ENCODE peak calls at places on chromosome 11, in eight cellular contexts. R is IMR-90, T is neuronal stem cell, M is HAP-1, O is sigmoid colon, Z is fibroblast of lung, N is pancreas, B is body of pancreas. H is an unnamed sample. For H3K4me1 and H3K27me3, the result is how much of the 10 kb centered on the place peaks cover.

GRCh38 chr11:93591247-93591898 is 48.2 kb upstream of the SMCO4 start:
- DNase-seq in O (no peak), N (no peak), M (no peak), R (peak), B (no peak), Z (peak), T (no peak), H (no peak)

GRCh38 chr11:99419991-99420390 is 399.2 kb downstream of the CNTN5 start:
- DNase-seq in N (no peak), O (no peak), Z (no peak), B (no peak), T (no peak), R (no peak), M (no peak), H (no peak)

GRCh38 chr11:13169709-13170108 is 107.9 kb upstream of the BMAL1 start:
- DNase-seq in M (no peak), O (no peak), B (no peak), R (peak), T (no peak), Z (peak), N (no peak), H (peak)

GRCh38 chr11:6319879-6320410 is 356 bp downstream of the CAVIN3 start:
- DNase-seq in Z (peak), T (peak), O (peak), R (peak), N (peak), B (peak), M (no peak), H (no peak)

GRCh38 chr11:104891135-104891534 is 7.1 kb downstream of the CASP12 start:
- DNase-seq in R (peak), T (no peak), B (no peak), O (no peak), Z (no peak), N (no peak), M (no peak), H (no peak)

GRCh38 chr11:15843309-15843857 is 513.0 kb downstream of the SOX6 start:
- DNase-seq in Z (peak), O (no peak), R (peak), B (no peak), N (peak), M (no peak), T (peak), H (peak)

GRCh38 chr11:107857550-107858216 is 904 bp downstream of the SLC35F2 start:
- DNase-seq in T (no peak), N (no peak), O (peak), Z (peak), R (peak), M (peak), B (no peak), H (no peak)

GRCh38 chr11:25838918-25839611 is 492.9 kb upstream of the ANO3 start:
- DNase-seq in Z (no peak), T (no peak), M (no peak), B (no peak), R (no peak), N (no peak), O (no peak), H (peak)

GRCh38 chr11:109704432-109704831 is 282.4 kb downstream of the C11orf87 start:
- DNase-seq in Z (no peak), O (no peak), B (no peak), N (no peak), T (no peak), M (no peak), R (no peak), H (no peak)

GRCh38 chr11:111540114-111540920 is at the start of gene LAYN:
- DNase-seq in R (peak), Z (no peak), O (peak), T (peak), N (no peak), M (peak), B (peak), H (no peak)

GRCh38 chr11:3119141-3119821 is 45.8 kb downstream of the OSBPL5 start:
- DNase-seq in T (no peak), M (no peak), R (no peak), N (no peak), O (peak), Z (no peak), B (no peak), H (no peak)

GRCh38 chr11:16301462-16301861 is 54.9 kb downstream of the SOX6 start:
- DNase-seq in Z (no peak), T (no peak), B (no peak), N (no peak), O (no peak), M (no peak), R (no peak), H (no peak)

GRCh38 chr11:60880635-60881282 is 13.4 kb downstream of the ZP1 start:
- DNase-seq in O (no peak), M (no peak), N (no peak), B (no peak), Z (no peak), T (no peak), R (no peak), H (no peak)

GRCh38 chr11:80727315-80727714 is 1286.5 kb upstream of the TENM4 start:
- DNase-seq in M (peak), Z (peak), B (no peak), T (peak), O (no peak), R (no peak), N (no peak), H (peak)

GRCh38 chr11:3001496-3001895 is 9.4 kb upstream of the NAP1L4 start:
- DNase-seq in N (no peak), T (no peak), O (peak), Z (no peak), B (no peak), R (no peak), M (no peak), H (no peak)

GRCh38 chr11:94974178-94974577 is 669 bp downstream of the KDM4D start:
- DNase-seq in Z (no peak), M (no peak), B (no peak), T (no peak), O (no peak), R (no peak), N (no peak), H (no peak)

GRCh38 chr11:124762077-124762623 is at the start of gene ESAM:
- DNase-seq in B (peak), N (peak), O (no peak), Z (no peak), R (no peak), T (no peak), M (peak), H (no peak)

GRCh38 chr11:13098067-13098466 is 89.0 kb downstream of the RASSF10 start:
- DNase-seq in M (peak), Z (no peak), O (no peak), T (no peak), N (no peak), R (no peak), B (no peak), H (peak)

GRCh38 chr11:18012314-18012905 is 437 bp downstream of the SERGEF start:
- DNase-seq in B (peak), T (no peak), M (peak), N (peak), R (peak), Z (peak), O (peak), H (peak)

GRCh38 chr11:27296406-27296994 is 66.5 kb downstream of the CCDC34 start:
- DNase-seq in N (no peak), T (no peak), Z (peak), O (no peak), B (no peak), R (peak), M (peak), H (peak)

GRCh38 chr11:123145220-123145619 is 49.8 kb downstream of the CLMP start:
- DNase-seq in T (no peak), O (no peak), N (peak), Z (peak), M (no peak), B (peak), R (peak), H (peak)

GRCh38 chr11:11521306-11522002 is 100.4 kb downstream of the GALNT18 start:
- DNase-seq in Z (no peak), M (no peak), T (no peak), B (no peak), N (no peak), R (no peak), O (no peak), H (peak)

GRCh38 chr11:117328414-117329010 is 858 bp downstream of the CEP164 start:
- DNase-seq in M (no peak), O (peak), Z (peak), N (no peak), T (no peak), R (peak), B (peak), H (peak)

GRCh38 chr11:114290503-114291239 is 5.5 kb upstream of the NNMT start:
- DNase-seq in N (no peak), B (no peak), R (no peak), T (no peak), M (no peak), O (no peak), Z (no peak), H (no peak)

GRCh38 chr11:7004482-7004881 is 15.7 kb downstream of the ZNF214 start:
- DNase-seq in T (no peak), N (no peak), O (no peak), R (peak), B (no peak), Z (peak), M (no peak), H (no peak)

DNA sequence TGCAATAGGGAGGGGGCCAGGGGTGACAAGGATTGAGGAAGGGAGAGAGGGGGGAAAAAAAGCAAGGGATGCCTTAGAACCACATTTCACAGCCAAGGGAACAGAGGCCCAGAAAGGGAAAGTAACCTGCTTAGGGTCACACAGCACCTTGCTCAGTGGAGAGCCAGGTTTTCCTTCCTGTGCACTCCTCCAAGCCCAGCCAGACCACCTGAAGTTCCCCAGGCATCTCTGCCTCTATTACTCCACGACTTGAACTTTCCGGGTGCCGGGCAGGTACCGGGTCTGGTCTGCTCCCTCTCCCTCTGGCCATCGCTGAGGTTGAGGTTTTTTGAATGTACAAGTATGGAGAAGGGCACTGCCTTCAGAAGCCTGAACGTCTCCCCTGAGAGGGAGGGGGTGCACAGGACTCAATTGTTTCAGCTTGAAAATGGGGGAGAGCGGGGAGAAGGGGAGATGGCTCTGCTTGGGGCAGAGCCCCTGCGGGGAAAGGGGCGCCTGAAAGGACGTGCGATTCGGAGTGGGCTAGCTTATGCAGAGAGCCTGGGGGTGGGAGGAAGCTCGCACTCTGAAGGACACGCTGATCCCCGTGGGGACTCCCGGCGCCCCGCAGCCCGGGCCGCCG is 516 bp upstream of the SERPINH1 start:
- DNase-seq in Z (no peak), O (peak), R (no peak), T (no peak), M (no peak), B (no peak), N (no peak), H (no peak)
- H3K4me1 ChIP-seq in Z (half or more), O (half or more), R (under half), T (half or more), M (under half), B (under half), N (under half), H (under half)

GRCh38 chr11:76322593-76323341 is 58.2 kb downstream of the THAP12 start:
- DNase-seq in R (no peak), N (no peak), O (no peak), T (no peak), Z (no peak), M (no peak), B (no peak), H (no peak)

GRCh38 chr11:76323804-76324203 is 57.1 kb downstream of the THAP12 start:
- DNase-seq in Z (no peak), M (no peak), B (no peak), R (no peak), N (no peak), O (no peak), T (no peak), H (no peak)

GRCh38 chr11:76320929-76321328 is 60.0 kb downstream of the THAP12 start:
- DNase-seq in O (no peak), T (no peak), M (no peak), R (no peak), B (no peak), Z (no peak), N (no peak), H (no peak)

GRCh38 chr11:76321340-76321739 is 59.6 kb downstream of the THAP12 start:
- DNase-seq in B (peak), M (no peak), Z (no peak), T (no peak), N (peak), R (no peak), O (no peak), H (no peak)

DNA sequence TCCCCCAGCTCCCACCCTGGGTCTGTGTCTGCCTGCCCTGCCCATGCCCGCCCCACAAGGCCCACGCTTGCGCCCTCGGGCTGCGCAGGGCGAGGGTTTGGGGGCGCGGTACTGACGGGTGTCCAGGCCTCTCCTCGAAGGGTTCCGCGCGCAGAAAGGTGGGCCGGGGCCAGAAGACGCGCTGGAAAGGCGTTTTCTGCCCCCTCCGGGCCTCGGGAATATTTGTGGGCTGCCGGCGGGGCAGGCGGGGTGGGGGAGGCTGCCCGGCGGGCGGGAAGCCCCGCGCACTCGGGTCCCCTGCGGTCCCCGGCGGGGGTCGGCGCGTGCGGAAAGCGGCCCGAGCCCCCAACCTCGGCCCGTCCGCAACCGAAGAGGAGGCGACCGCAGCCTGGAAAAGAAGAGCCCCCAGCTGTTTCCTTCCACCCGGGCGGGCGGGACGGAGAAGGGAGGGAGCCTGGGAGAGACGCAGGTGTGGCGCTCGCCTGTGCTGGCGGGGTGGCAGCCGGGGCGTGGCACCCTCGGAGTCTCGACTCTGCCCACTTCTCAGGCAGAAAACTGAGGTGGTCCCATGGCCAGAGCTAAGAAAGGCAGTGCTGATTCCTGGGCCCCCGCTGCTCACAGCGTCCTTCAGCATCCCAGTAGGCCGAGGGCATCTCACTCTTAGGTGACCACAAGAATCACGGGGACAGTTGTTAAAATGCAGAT is 59.0 kb downstream of the THAP12 start:
- DNase-seq in N (peak), B (peak), O (no peak), M (no peak), R (no peak), T (no peak), Z (no peak), H (no peak)
- H3K4me3 ChIP-seq in N (peak), B (peak), O (no peak), M (no peak), R (no peak), T (no peak), Z (no peak), H (no peak)

GRCh38 chr11:71076525-71077304 is 175.7 kb downstream of the SHANK2 start:
- DNase-seq in R (no peak), B (no peak), M (no peak), N (no peak), O (no peak), T (no peak), Z (no peak), H (no peak)
- H3K27me3 ChIP-seq in R (under half), B (under half), M (under half), N (under half), O (under half), T (under half), Z (under half), H (under half)

GRCh38 chr11:20029193-20029592 is 131.1 kb downstream of the DBX1 start:
- DNase-seq in Z (no peak), B (no peak), M (no peak), O (no peak), N (no peak), R (no peak), T (no peak), H (peak)

GRCh38 chr11:20024172-20024935 is 135.9 kb downstream of the DBX1 start:
- DNase-seq in M (no peak), T (no peak), O (no peak), N (no peak), B (no peak), Z (no peak), R (no peak), H (peak)

GRCh38 chr11:20027546-20028014 is 132.7 kb downstream of the DBX1 start:
- DNase-seq in B (no peak), Z (no peak), M (no peak), T (no peak), O (no peak), N (no peak), R (peak), H (no peak)

GRCh38 chr11:20025331-20025840 is 134.9 kb downstream of the DBX1 start:
- DNase-seq in Z (no peak), O (no peak), B (no peak), N (no peak), R (no peak), M (no peak), T (no peak), H (peak)

GRCh38 chr11:20026629-20027545 is 133.4 kb downstream of the DBX1 start:
- DNase-seq in O (no peak), R (no peak), T (no peak), M (peak), Z (no peak), B (peak), N (peak), H (peak)
- H3K4me1 ChIP-seq in O (half or more), R (under half), T (under half), M (under half), Z (under half), B (half or more), N (under half), H (half or more)

GRCh38 chr11:69380921-69381581 is 87.1 kb downstream of the MYEOV start:
- DNase-seq in R (no peak), Z (no peak), O (peak), M (no peak), B (peak), N (no peak), T (no peak), H (no peak)
- H3K4me3 ChIP-seq in R (no peak), Z (no peak), O (no peak), M (no peak), B (no peak), N (no peak), T (no peak), H (no peak)

GRCh38 chr11:57704932-57705331 is 7.1 kb downstream of the MED19 start:
- DNase-seq in B (no peak), T (no peak), M (no peak), N (no peak), R (no peak), O (no peak), Z (no peak), H (no peak)
- H3K27me3 ChIP-seq in B (under half), T (under half), M (under half), N (under half), R (under half), O (under half), Z (under half), H (under half)

GRCh38 chr11:128553662-128554392 is 33.5 kb downstream of the ETS1 start:
- DNase-seq in O (no peak), Z (peak), T (no peak), N (no peak), M (no peak), B (no peak), R (peak), H (peak)
- H3K4me1 ChIP-seq in O (under half), Z (under half), T (under half), N (under half), M (under half), B (under half), R (under half), H (under half)

GRCh38 chr11:396948-397548 is 3.0 kb downstream of the PKP3 start:
- DNase-seq in Z (peak), N (no peak), R (peak), M (peak), B (no peak), O (peak), T (no peak), H (peak)

GRCh38 chr11:396511-396947 is 2.5 kb downstream of the PKP3 start:
- DNase-seq in B (no peak), T (no peak), M (no peak), R (no peak), Z (peak), O (no peak), N (no peak), H (peak)

GRCh38 chr11:394858-395655 is 1.0 kb downstream of the PKP3 start:
- DNase-seq in N (no peak), O (no peak), M (no peak), T (no peak), R (no peak), B (no peak), Z (no peak), H (no peak)

GRCh38 chr11:394034-394857 is at the start of gene PKP3:
- DNase-seq in N (peak), Z (peak), M (no peak), T (no peak), B (peak), O (no peak), R (peak), H (no peak)

GRCh38 chr11:395866-396265 is 1.9 kb downstream of the PKP3 start:
- DNase-seq in N (no peak), B (no peak), M (no peak), O (no peak), R (no peak), Z (no peak), T (no peak), H (no peak)
- H3K4me3 ChIP-seq in N (no peak), B (no peak), M (no peak), O (no peak), R (no peak), Z (no peak), T (no peak), H (no peak)

GRCh38 chr11:69110451-69110850 is 45.3 kb upstream of the SMIM38 start:
- DNase-seq in Z (no peak), M (no peak), R (no peak), N (no peak), T (no peak), O (no peak), B (no peak), H (no peak)
- H3K27me3 ChIP-seq in Z (under half), M (under half), R (under half), N (under half), T (under half), O (under half), B (under half), H (under half)